ENCODE peak calls at places on chromosomes 6 and 20, in eight cellular contexts. G, N, M, C, K, U, H and Q are unnamed samples.

GRCh38 chr6:74091133-74091793 is 395.3 kb downstream of the CD109 start:
- DNase-seq in G (no peak), N (no peak), M (peak), C (no peak), K (no peak), U (no peak), H (no peak), Q (no peak)

GRCh38 chr6:131182991-131183425 is 47.7 kb downstream of the AKAP7 start:
- DNase-seq in G (peak), N (no peak), M (peak), C (no peak), K (peak), U (no peak), H (no peak), Q (no peak)

GRCh38 chr6:16602035-16602434 is 159.2 kb downstream of the ATXN1 start:
- DNase-seq in G (no peak), N (no peak), M (no peak), C (peak), K (no peak), U (no peak), H (no peak), Q (no peak)

GRCh38 chr20:53642196-53643030 is 48.8 kb upstream of the ZNF217 start:
- DNase-seq in G (peak), N (peak), M (peak), C (no peak), K (no peak), U (no peak), H (no peak), Q (no peak)

GRCh38 chr20:50744143-50744792 is 12.9 kb downstream of the PARD6B start:
- DNase-seq in G (no peak), N (peak), M (peak), C (no peak), K (peak), U (no peak), H (peak), Q (no peak)

GRCh38 chr6:137492771-137493217 is 1.4 kb downstream of the OLIG3 start:
- DNase-seq in G (no peak), N (no peak), M (no peak), C (no peak), K (no peak), U (no peak), H (no peak), Q (no peak)

GRCh38 chr20:48550814-48551213 is 277.0 kb downstream of the PREX1 start:
- DNase-seq in G (no peak), N (peak), M (peak), C (no peak), K (no peak), U (no peak), H (no peak), Q (no peak)

GRCh38 chr6:1657116-1657776 is 47.5 kb downstream of the FOXC1 start:
- DNase-seq in G (no peak), N (no peak), M (no peak), C (no peak), K (no peak), U (no peak), H (no peak), Q (no peak)

GRCh38 chr6:33880104-33880678 is 76.4 kb upstream of the MLN start:
- DNase-seq in G (no peak), N (no peak), M (no peak), C (no peak), K (no peak), U (no peak), H (no peak), Q (no peak)

GRCh38 chr6:140050232-140050995 is 676.0 kb upstream of the CITED2 start:
- DNase-seq in G (no peak), N (no peak), M (peak), C (no peak), K (no peak), U (no peak), H (no peak), Q (no peak)

GRCh38 chr6:143691155-143691554 is 13.4 kb downstream of the PHACTR2 start:
- DNase-seq in G (no peak), N (no peak), M (no peak), C (no peak), K (no peak), U (no peak), H (no peak), Q (no peak)

GRCh38 chr6:30707281-30707850 is 9.7 kb downstream of the MDC1 start:
- DNase-seq in G (no peak), N (peak), M (no peak), C (no peak), K (no peak), U (no peak), H (no peak), Q (no peak)

GRCh38 chr6:44563397-44563796 is 175.9 kb downstream of the CDC5L start:
- DNase-seq in G (no peak), N (no peak), M (peak), C (no peak), K (no peak), U (no peak), H (no peak), Q (no peak)

GRCh38 chr20:40564997-40565680 is 123.9 kb downstream of the MAFB start:
- DNase-seq in G (no peak), N (peak), M (peak), C (no peak), K (peak), U (no peak), H (no peak), Q (no peak)

GRCh38 chr6:157953580-157954091 is 28.0 kb upstream of the SYNJ2 start:
- DNase-seq in G (no peak), N (no peak), M (no peak), C (no peak), K (no peak), U (no peak), H (no peak), Q (no peak)

GRCh38 chr6:73121421-73121993 is 103.8 kb downstream of the KHDC1L start:
- DNase-seq in G (no peak), N (peak), M (peak), C (no peak), K (no peak), U (no peak), H (peak), Q (no peak)

GRCh38 chr6:86856937-86857563 is 80.3 kb upstream of the HTR1E start:
- DNase-seq in G (no peak), N (no peak), M (peak), C (no peak), K (peak), U (no peak), H (peak), Q (no peak)

GRCh38 chr6:112188906-112189305 is 65.5 kb downstream of the LAMA4 start:
- DNase-seq in G (no peak), N (no peak), M (peak), C (no peak), K (peak), U (no peak), H (peak), Q (no peak)

GRCh38 chr6:166757226-166758135 is 130.4 kb upstream of the RPS6KA2 start:
- DNase-seq in G (no peak), N (no peak), M (peak), C (no peak), K (peak), U (no peak), H (no peak), Q (no peak)

GRCh38 chr6:1164600-1164999 is 147.3 kb upstream of the FOXQ1 start:
- DNase-seq in G (no peak), N (no peak), M (no peak), C (no peak), K (no peak), U (no peak), H (no peak), Q (no peak)

GRCh38 chr20:61808497-61808896 is 257.2 kb downstream of the TAF4 start:
- DNase-seq in G (no peak), N (no peak), M (no peak), C (no peak), K (no peak), U (no peak), H (no peak), Q (no peak)

GRCh38 chr20:33584976-33585375 is 77.2 kb upstream of the C20orf144 start:
- DNase-seq in G (no peak), N (no peak), M (peak), C (no peak), K (no peak), U (no peak), H (no peak), Q (no peak)

GRCh38 chr20:61949363-61949713 is 116.3 kb downstream of the TAF4 start:
- DNase-seq in G (no peak), N (no peak), M (no peak), C (no peak), K (no peak), U (no peak), H (no peak), Q (no peak)

GRCh38 chr6:123427008-123427407 is 209.7 kb downstream of the TRDN start:
- DNase-seq in G (no peak), N (no peak), M (no peak), C (no peak), K (no peak), U (no peak), H (no peak), Q (no peak)

GRCh38 chr6:109454483-109455160 is 950 bp downstream of the MICAL1 start:
- DNase-seq in G (peak), N (no peak), M (peak), C (no peak), K (no peak), U (no peak), H (no peak), Q (no peak)

GRCh38 chr6:117167520-117168271 is 97.7 kb upstream of the VGLL2 start:
- DNase-seq in G (no peak), N (peak), M (peak), C (no peak), K (no peak), U (no peak), H (no peak), Q (no peak)

GRCh38 chr20:36572701-36573102 is 695 bp upstream of the TGIF2 start:
- DNase-seq in G (peak), N (no peak), M (peak), C (no peak), K (no peak), U (no peak), H (no peak), Q (no peak)

GRCh38 chr20:48821261-48821910 is 6.4 kb downstream of the PREX1 start:
- DNase-seq in G (no peak), N (no peak), M (no peak), C (no peak), K (no peak), U (no peak), H (no peak), Q (no peak)

GRCh38 chr6:34073504-34073903 is 72.4 kb downstream of the GRM4 start:
- DNase-seq in G (no peak), N (no peak), M (no peak), C (no peak), K (no peak), U (no peak), H (no peak), Q (no peak)

GRCh38 chr6:24529985-24530384 is 35.2 kb downstream of the ALDH5A1 start:
- DNase-seq in G (no peak), N (no peak), M (peak), C (no peak), K (no peak), U (no peak), H (no peak), Q (no peak)

GRCh38 chr6:129679758-129680157 is 30.2 kb downstream of the ARHGAP18 start:
- DNase-seq in G (no peak), N (no peak), M (no peak), C (peak), K (no peak), U (no peak), H (no peak), Q (no peak)

GRCh38 chr20:48384147-48384818 is 443.5 kb downstream of the PREX1 start:
- DNase-seq in G (no peak), N (no peak), M (no peak), C (no peak), K (no peak), U (no peak), H (no peak), Q (no peak)

GRCh38 chr6:37960139-37960935 is 140.8 kb downstream of the ZFAND3 start:
- DNase-seq in G (no peak), N (no peak), M (no peak), C (no peak), K (no peak), U (no peak), H (no peak), Q (no peak)

GRCh38 chr6:107399927-107400326 is 59.4 kb downstream of the PDSS2 start:
- DNase-seq in G (no peak), N (no peak), M (peak), C (no peak), K (no peak), U (no peak), H (no peak), Q (no peak)

GRCh38 chr6:117265425-117266266 is at the start of gene VGLL2:
- DNase-seq in G (no peak), N (no peak), M (peak), C (peak), K (no peak), U (peak), H (no peak), Q (no peak)

GRCh38 chr6:75084872-75085381 is 120.9 kb downstream of the COL12A1 start:
- DNase-seq in G (no peak), N (no peak), M (no peak), C (no peak), K (no peak), U (peak), H (no peak), Q (no peak)

GRCh38 chr6:63635563-63636515 is at the start of gene PHF3:
- DNase-seq in G (peak), N (peak), M (peak), C (peak), K (peak), U (peak), H (peak), Q (peak)
- TF ChIP-seq CTCF in G (no peak), N (no peak), M (peak), C (peak), K (no peak), U (no peak), H (peak), Q (no peak)

DNA sequence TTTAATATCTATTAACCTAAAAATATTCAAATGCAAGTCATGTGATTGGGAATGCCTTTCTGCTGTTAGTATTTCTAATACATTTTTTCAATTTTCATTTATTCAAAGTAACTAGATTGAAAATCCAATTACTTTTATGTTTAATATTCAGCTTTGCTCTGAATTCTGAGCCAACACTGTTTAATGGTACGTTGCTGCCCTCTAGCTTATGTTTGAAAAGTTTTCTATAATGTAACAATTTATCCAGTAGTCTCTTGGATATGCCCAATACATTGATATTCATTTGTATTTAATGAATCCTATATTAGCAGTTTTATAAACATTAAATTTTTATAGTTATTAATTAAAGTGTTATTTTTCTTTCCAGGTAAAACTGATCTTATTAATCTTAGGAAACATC is 47.4 kb downstream of the LGSN start:
- DNase-seq in G (no peak), N (no peak), M (no peak), C (no peak), K (no peak), U (no peak), H (no peak), Q (no peak)
- TF ChIP-seq CTCF in G (no peak), N (peak), M (peak), C (no peak), K (no peak), U (no peak), H (peak), Q (no peak)

DNA sequence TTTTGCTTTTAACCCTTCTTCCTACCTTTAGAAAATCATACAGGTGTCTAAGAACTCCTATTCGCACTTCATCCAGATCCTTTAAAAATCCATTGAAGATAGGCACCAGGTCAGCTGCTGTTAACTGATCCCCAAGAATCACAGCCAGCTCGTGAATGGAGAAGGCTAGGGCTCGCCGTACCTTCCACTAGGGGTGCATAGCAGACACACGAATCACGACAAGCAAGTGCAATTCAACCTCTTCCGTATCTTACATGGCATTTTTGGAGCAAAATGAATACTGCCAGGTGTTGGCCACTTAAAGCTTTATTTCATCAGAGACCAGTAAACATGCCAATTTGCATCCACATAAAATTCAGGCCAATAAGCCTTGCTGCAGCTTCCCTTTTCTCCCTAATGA is 10.8 kb upstream of the ANKRD60 start:
- DNase-seq in G (no peak), N (no peak), M (peak), C (no peak), K (no peak), U (no peak), H (no peak), Q (no peak)
- TF ChIP-seq CTCF in G (no peak), N (no peak), M (no peak), C (no peak), K (no peak), U (no peak), H (no peak), Q (no peak)

DNA sequence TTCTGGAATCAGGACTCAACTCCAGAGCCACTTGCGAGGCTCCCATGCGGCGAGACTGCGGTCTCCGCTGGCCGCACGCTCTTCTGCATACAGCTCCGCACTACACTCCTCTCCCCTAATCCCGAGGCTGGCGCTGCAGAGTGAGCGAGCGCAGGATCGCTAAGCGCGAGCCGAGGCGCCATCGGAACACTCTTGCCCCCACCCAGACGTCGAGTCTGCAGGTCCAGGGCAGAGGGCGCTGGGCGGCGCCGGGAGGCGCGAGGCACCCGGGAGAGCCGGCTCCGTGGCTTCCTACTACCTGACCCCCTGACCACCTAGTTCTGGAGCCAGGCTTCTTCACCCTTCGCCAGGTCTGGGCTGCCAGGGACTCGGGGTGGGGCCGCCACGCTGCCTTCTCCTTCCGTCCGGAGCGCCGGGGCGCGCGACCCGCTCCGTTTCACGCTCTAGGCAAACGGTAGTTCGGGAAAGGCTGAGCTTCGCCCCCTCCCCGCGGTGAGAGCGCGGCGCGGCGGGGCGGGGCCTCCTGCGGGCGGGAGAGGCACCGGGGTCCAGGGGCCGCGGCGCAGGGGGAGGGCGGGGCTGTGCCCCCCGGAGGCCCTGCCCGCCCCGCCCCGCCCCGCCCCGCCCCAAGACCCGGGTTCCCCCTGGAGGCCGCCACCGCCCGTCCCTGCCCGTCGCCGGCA is 5.4 kb upstream of the TUBB2A start:
- DNase-seq in G (peak), N (peak), M (peak), C (no peak), K (no peak), U (peak), H (no peak), Q (no peak)
- TF ChIP-seq CTCF in G (no peak), N (no peak), M (peak), C (no peak), K (no peak), U (no peak), H (no peak), Q (no peak)

GRCh38 chr20:25984933-25985332 is 288.3 kb upstream of the ZNF337 start:
- DNase-seq in G (peak), N (no peak), M (no peak), C (no peak), K (peak), U (peak), H (no peak), Q (no peak)

GRCh38 chr20:25991051-25991755 is 294.6 kb upstream of the ZNF337 start:
- DNase-seq in G (no peak), N (no peak), M (no peak), C (no peak), K (no peak), U (no peak), H (no peak), Q (no peak)

GRCh38 chr20:25989196-25989595 is 292.5 kb upstream of the ZNF337 start:
- DNase-seq in G (no peak), N (no peak), M (no peak), C (no peak), K (no peak), U (no peak), H (no peak), Q (no peak)

GRCh38 chr20:25985597-25985996 is 288.9 kb upstream of the ZNF337 start:
- DNase-seq in G (no peak), N (no peak), M (no peak), C (no peak), K (no peak), U (no peak), H (no peak), Q (no peak)

GRCh38 chr20:25987073-25987927 is 290.6 kb upstream of the ZNF337 start:
- DNase-seq in G (peak), N (no peak), M (peak), C (no peak), K (no peak), U (peak), H (no peak), Q (no peak)
- TF ChIP-seq CTCF in G (peak), N (no peak), M (peak), C (peak), K (peak), U (no peak), H (peak), Q (no peak)